ENCODE peak calls at places on chromosomes 4 and X, in ten cellular contexts. F is NCI-H748 treated with DMSO at 0.1 percent for 48 hours, L is ascending aorta, V is GM18507, A is AG09319, U is glutamatergic neuron, R is WERI-Rb-1, D is iPS-NIHi11, B is GM23248, K is ELR. J is an unnamed sample.
A peak's percentile ranks its signal among the peaks of the same experiment; 100 is the strongest.

GRCh38 chrX:69165116-69165651 is at the start of gene PJA1:
- DNase-seq in F (peak; percentile 62), L (peak; percentile 16), V (peak; percentile 20), A (peak; percentile 32), U (peak; percentile 75), R (peak; percentile 68), D (peak; percentile 73), B (peak; percentile 86), K (peak; percentile 68), J (peak; percentile 86)

GRCh38 chrX:50770702-50771101 is 43.3 kb downstream of the SHROOM4 start:
- DNase-seq in F (no peak), L (no peak), V (no peak), A (no peak), U (no peak), R (no peak), D (peak; percentile 8), B (no peak), K (no peak), J (no peak)

GRCh38 chrX:87583679-87584078 is 66.1 kb downstream of the KLHL4 start:
- DNase-seq in F (no peak), L (no peak), V (no peak), A (no peak), U (peak; percentile 15), R (peak; percentile 28), D (peak; percentile 8), B (peak; percentile 0), K (no peak), J (no peak)

GRCh38 chrX:18354369-18355329 is at the start of gene SCML2:
- DNase-seq in F (peak; percentile 11), L (no peak), V (no peak), A (no peak), U (peak; percentile 62), R (peak; percentile 57), D (peak; percentile 60), B (peak; percentile 67), K (peak; percentile 50), J (peak; percentile 71)

GRCh38 chr4:1379351-1379781 is 26.9 kb downstream of the NKX1-1 start:
- DNase-seq in F (no peak), L (no peak), V (no peak), A (no peak), U (peak; percentile 12), R (peak; percentile 8), D (no peak), B (no peak), K (no peak), J (no peak)

GRCh38 chr4:82984459-82984858 is 26.2 kb downstream of the LIN54 start:
- DNase-seq in F (no peak), L (no peak), V (no peak), A (no peak), U (no peak), R (no peak), D (peak; percentile 30), B (peak; percentile 46), K (peak; percentile 70), J (peak; percentile 19)

GRCh38 chr4:147589586-147589985 is 27.6 kb upstream of the TMEM184C start:
- DNase-seq in F (no peak), L (no peak), V (no peak), A (no peak), U (no peak), R (no peak), D (no peak), B (peak; percentile 31), K (no peak), J (peak; percentile 66)

GRCh38 chr4:148116264-148116663 is 325.9 kb downstream of the NR3C2 start:
- DNase-seq in F (no peak), L (no peak), V (no peak), A (peak; percentile 49), U (no peak), R (no peak), D (no peak), B (peak; percentile 50), K (peak; percentile 6), J (peak; percentile 95)

GRCh38 chr4:76767983-76768382 is 130.0 kb downstream of the SOWAHB start:
- DNase-seq in F (no peak), L (no peak), V (no peak), A (no peak), U (no peak), R (no peak), D (no peak), B (peak; percentile 47), K (peak; percentile 24), J (peak; percentile 49)

GRCh38 chr4:83191026-83191425 is 76.5 kb upstream of the PLAC8 start:
- DNase-seq in F (no peak), L (no peak), V (no peak), A (no peak), U (no peak), R (no peak), D (no peak), B (no peak), K (no peak), J (no peak)

GRCh38 chr4:142474398-142475087 is 371.6 kb downstream of the INPP4B start:
- DNase-seq in F (peak; percentile 13), L (no peak), V (no peak), A (no peak), U (no peak), R (peak; percentile 53), D (peak; percentile 26), B (peak; percentile 56), K (peak; percentile 52), J (no peak)

GRCh38 chrX:11049976-11050375 is 61.2 kb upstream of the HCCS start:
- DNase-seq in F (no peak), L (no peak), V (no peak), A (no peak), U (no peak), R (no peak), D (no peak), B (no peak), K (no peak), J (no peak)

GRCh38 chrX:46407036-46407752 is 138.0 kb downstream of the ZNF674 start:
- DNase-seq in F (no peak), L (no peak), V (no peak), A (no peak), U (no peak), R (no peak), D (no peak), B (peak; percentile 13), K (no peak), J (peak; percentile 26)

GRCh38 chr4:122652379-122652778 is 31.5 kb upstream of the IL21 start:
- DNase-seq in F (no peak), L (no peak), V (no peak), A (peak; percentile 45), U (no peak), R (peak; percentile 23), D (peak; percentile 38), B (peak; percentile 71), K (peak; percentile 71), J (peak; percentile 82)

GRCh38 chr4:7874838-7875237 is 64.8 kb downstream of the AFAP1 start:
- DNase-seq in F (no peak), L (no peak), V (no peak), A (no peak), U (no peak), R (no peak), D (no peak), B (no peak), K (no peak), J (no peak)

GRCh38 chr4:37793562-37793961 is 32.9 kb upstream of the PGM2 start:
- DNase-seq in F (no peak), L (no peak), V (no peak), A (no peak), U (no peak), R (no peak), D (no peak), B (peak; percentile 51), K (peak; percentile 28), J (peak; percentile 60)

GRCh38 chr4:126718161-126718560 is 914.6 kb upstream of the INTU start:
- DNase-seq in F (no peak), L (no peak), V (no peak), A (peak; percentile 3), U (no peak), R (no peak), D (no peak), B (no peak), K (no peak), J (no peak)

GRCh38 chr4:132683957-132684356 is 465.1 kb upstream of the PCDH10 start:
- DNase-seq in F (no peak), L (no peak), V (no peak), A (no peak), U (no peak), R (no peak), D (no peak), B (no peak), K (no peak), J (no peak)

GRCh38 chr4:136443006-136443405 is 1089.3 kb downstream of the PCDH18 start:
- DNase-seq in F (no peak), L (no peak), V (no peak), A (no peak), U (no peak), R (no peak), D (no peak), B (no peak), K (no peak), J (no peak)

GRCh38 chr4:54176202-54176601 is 52.9 kb upstream of the PDGFRA start:
- DNase-seq in F (no peak), L (no peak), V (no peak), A (no peak), U (no peak), R (no peak), D (no peak), B (no peak), K (no peak), J (no peak)

GRCh38 chr4:159937595-159937994 is 834.7 kb downstream of the RAPGEF2 start:
- DNase-seq in F (no peak), L (no peak), V (no peak), A (no peak), U (no peak), R (no peak), D (no peak), B (no peak), K (peak; percentile 22), J (no peak)

GRCh38 chr4:8473920-8474590 is 33.5 kb downstream of the TRMT44 start:
- DNase-seq in F (no peak), L (no peak), V (no peak), A (no peak), U (no peak), R (no peak), D (no peak), B (peak; percentile 8), K (no peak), J (no peak)

GRCh38 chrX:134982748-134983147 is 8.0 kb upstream of the SMIM10 start:
- DNase-seq in F (no peak), L (no peak), V (no peak), A (no peak), U (no peak), R (no peak), D (no peak), B (no peak), K (no peak), J (no peak)

GRCh38 chr4:145195167-145195952 is 15.0 kb upstream of the OTUD4 start:
- DNase-seq in F (no peak), L (no peak), V (no peak), A (no peak), U (no peak), R (no peak), D (no peak), B (no peak), K (no peak), J (no peak)

GRCh38 chr4:84971319-84971932 is 4.9 kb upstream of the WDFY3 start:
- DNase-seq in F (peak; percentile 2), L (no peak), V (no peak), A (peak; percentile 30), U (no peak), R (no peak), D (peak; percentile 32), B (peak; percentile 83), K (peak; percentile 75), J (peak; percentile 90)

GRCh38 chr4:10611673-10612072 is 72.9 kb downstream of the CLNK start:
- DNase-seq in F (no peak), L (no peak), V (no peak), A (peak; percentile 27), U (no peak), R (no peak), D (no peak), B (peak; percentile 88), K (peak; percentile 93), J (peak; percentile 84)

GRCh38 chr4:122542411-122543236 is 78.2 kb downstream of the IL21 start:
- DNase-seq in F (no peak), L (no peak), V (peak; percentile 28), A (no peak), U (no peak), R (no peak), D (no peak), B (peak; percentile 69), K (peak; percentile 18), J (peak; percentile 15)

GRCh38 chr4:72568959-72569718 is at the start of gene ADAMTS3:
- DNase-seq in F (no peak), L (no peak), V (no peak), A (peak; percentile 25), U (peak; percentile 77), R (peak; percentile 90), D (peak; percentile 88), B (peak; percentile 67), K (peak; percentile 65), J (peak; percentile 84)

J was measured in adipocyte.